ENCODE peak calls at places on chromosomes 5 and 9, in six cellular contexts. One of them, this sample, is unnamed.

GRCh38 chr5:104540448-104540847 is 977.9 kb upstream of the NUDT12 start:
- DNase-seq in brain microvascular endothelial cell: peak
- DNase-seq in A549: no peak
- DNase-seq in H1: no peak
- DNase-seq in endothelial cell: no peak
- DNase-seq in astrocyte of the spinal cord: peak
- DNase-seq in this sample: no peak

GRCh38 chr9:132876849-132877248 is 1.2 kb downstream of the AK8 start:
- DNase-seq in brain microvascular endothelial cell: no peak
- DNase-seq in A549: no peak
- DNase-seq in H1: no peak
- DNase-seq in endothelial cell: no peak
- DNase-seq in astrocyte of the spinal cord: no peak
- DNase-seq in this sample: no peak

GRCh38 chr9:89312154-89312616 is 1.2 kb downstream of the CKS2 start:
- DNase-seq in brain microvascular endothelial cell: no peak
- DNase-seq in A549: peak
- DNase-seq in H1: no peak
- DNase-seq in endothelial cell: no peak
- DNase-seq in astrocyte of the spinal cord: peak
- DNase-seq in this sample: no peak

GRCh38 chr5:174610968-174611367 is 113.4 kb upstream of the MSX2 start:
- DNase-seq in brain microvascular endothelial cell: no peak
- DNase-seq in A549: no peak
- DNase-seq in H1: no peak
- DNase-seq in endothelial cell: no peak
- DNase-seq in astrocyte of the spinal cord: no peak
- DNase-seq in this sample: no peak

GRCh38 chr5:36398137-36398536 is 96.4 kb upstream of the RANBP3L start:
- DNase-seq in brain microvascular endothelial cell: no peak
- DNase-seq in A549: peak
- DNase-seq in H1: no peak
- DNase-seq in endothelial cell: no peak
- DNase-seq in astrocyte of the spinal cord: peak
- DNase-seq in this sample: no peak

GRCh38 chr5:125294844-125295243 is 548.4 kb upstream of the ZNF608 start:
- DNase-seq in brain microvascular endothelial cell: no peak
- DNase-seq in A549: no peak
- DNase-seq in H1: no peak
- DNase-seq in endothelial cell: no peak
- DNase-seq in astrocyte of the spinal cord: no peak
- DNase-seq in this sample: no peak

GRCh38 chr9:2255128-2255527 is 240.0 kb downstream of the SMARCA2 start:
- DNase-seq in brain microvascular endothelial cell: no peak
- DNase-seq in A549: no peak
- DNase-seq in H1: no peak
- DNase-seq in endothelial cell: no peak
- DNase-seq in astrocyte of the spinal cord: no peak
- DNase-seq in this sample: no peak

GRCh38 chr9:94553029-94553938 is 1.6 kb upstream of the PCAT7 start:
- DNase-seq in brain microvascular endothelial cell: no peak
- DNase-seq in A549: peak
- DNase-seq in H1: no peak
- DNase-seq in endothelial cell: no peak
- DNase-seq in astrocyte of the spinal cord: no peak
- DNase-seq in this sample: no peak

GRCh38 chr9:114696814-114697544 is 15.0 kb upstream of the TEX48 start:
- DNase-seq in brain microvascular endothelial cell: peak
- DNase-seq in A549: no peak
- DNase-seq in H1: no peak
- DNase-seq in endothelial cell: no peak
- DNase-seq in astrocyte of the spinal cord: peak
- DNase-seq in this sample: no peak

GRCh38 chr5:110441035-110441434 is 285.4 kb downstream of the TMEM232 start:
- DNase-seq in brain microvascular endothelial cell: peak
- DNase-seq in A549: peak
- DNase-seq in H1: peak
- DNase-seq in endothelial cell: peak
- DNase-seq in astrocyte of the spinal cord: peak
- DNase-seq in this sample: no peak

GRCh38 chr5:134555223-134555790 is 29.8 kb downstream of the JADE2 start:
- DNase-seq in brain microvascular endothelial cell: no peak
- DNase-seq in A549: no peak
- DNase-seq in H1: no peak
- DNase-seq in endothelial cell: no peak
- DNase-seq in astrocyte of the spinal cord: no peak
- DNase-seq in this sample: no peak

GRCh38 chr9:94865599-94866456 is 139.3 kb downstream of the AOPEP start:
- DNase-seq in brain microvascular endothelial cell: no peak
- DNase-seq in A549: peak
- DNase-seq in H1: no peak
- DNase-seq in endothelial cell: no peak
- DNase-seq in astrocyte of the spinal cord: peak
- DNase-seq in this sample: no peak

GRCh38 chr9:68443560-68443959 is 87.1 kb downstream of the PGM5 start:
- DNase-seq in brain microvascular endothelial cell: no peak
- DNase-seq in A549: no peak
- DNase-seq in H1: no peak
- DNase-seq in endothelial cell: no peak
- DNase-seq in astrocyte of the spinal cord: no peak
- DNase-seq in this sample: no peak

GRCh38 chr5:68033961-68034581 is 181.5 kb upstream of the PIK3R1 start:
- DNase-seq in brain microvascular endothelial cell: peak
- DNase-seq in A549: no peak
- DNase-seq in H1: no peak
- DNase-seq in endothelial cell: no peak
- DNase-seq in astrocyte of the spinal cord: peak
- DNase-seq in this sample: no peak

GRCh38 chr9:96875460-96876142 is 21.3 kb upstream of the ZNF782 start:
- DNase-seq in brain microvascular endothelial cell: peak
- DNase-seq in A549: peak
- DNase-seq in H1: peak
- DNase-seq in endothelial cell: peak
- DNase-seq in astrocyte of the spinal cord: peak
- DNase-seq in this sample: peak

GRCh38 chr5:132019337-132019736 is 7.9 kb upstream of the ACSL6 start:
- DNase-seq in brain microvascular endothelial cell: no peak
- DNase-seq in A549: no peak
- DNase-seq in H1: no peak
- DNase-seq in endothelial cell: no peak
- DNase-seq in astrocyte of the spinal cord: no peak
- DNase-seq in this sample: no peak

GRCh38 chr5:95673076-95673475 is 9.7 kb downstream of the SPATA9 start:
- DNase-seq in brain microvascular endothelial cell: peak
- DNase-seq in A549: no peak
- DNase-seq in H1: no peak
- DNase-seq in endothelial cell: no peak
- DNase-seq in astrocyte of the spinal cord: no peak
- DNase-seq in this sample: no peak

GRCh38 chr5:172740483-172741205 is 30.4 kb downstream of the DUSP1 start:
- DNase-seq in brain microvascular endothelial cell: peak
- DNase-seq in A549: peak
- DNase-seq in H1: no peak
- DNase-seq in endothelial cell: no peak
- DNase-seq in astrocyte of the spinal cord: peak
- DNase-seq in this sample: no peak

GRCh38 chr9:137300607-137301085 is 1.4 kb downstream of the NRARP start:
- DNase-seq in brain microvascular endothelial cell: no peak
- DNase-seq in A549: peak
- DNase-seq in H1: no peak
- DNase-seq in endothelial cell: peak
- DNase-seq in astrocyte of the spinal cord: peak
- DNase-seq in this sample: no peak

GRCh38 chr5:80609692-80610091 is 39.6 kb upstream of the ANKRD34B start:
- DNase-seq in brain microvascular endothelial cell: no peak
- DNase-seq in A549: no peak
- DNase-seq in H1: no peak
- DNase-seq in endothelial cell: no peak
- DNase-seq in astrocyte of the spinal cord: no peak
- DNase-seq in this sample: no peak
- TF ChIP-seq CTCF in brain microvascular endothelial cell: no peak
- TF ChIP-seq CTCF in A549: no peak
- TF ChIP-seq CTCF in H1: no peak
- TF ChIP-seq CTCF in endothelial cell: no peak
- TF ChIP-seq CTCF in astrocyte of the spinal cord: no peak
- TF ChIP-seq CTCF in this sample: no peak

DNA sequence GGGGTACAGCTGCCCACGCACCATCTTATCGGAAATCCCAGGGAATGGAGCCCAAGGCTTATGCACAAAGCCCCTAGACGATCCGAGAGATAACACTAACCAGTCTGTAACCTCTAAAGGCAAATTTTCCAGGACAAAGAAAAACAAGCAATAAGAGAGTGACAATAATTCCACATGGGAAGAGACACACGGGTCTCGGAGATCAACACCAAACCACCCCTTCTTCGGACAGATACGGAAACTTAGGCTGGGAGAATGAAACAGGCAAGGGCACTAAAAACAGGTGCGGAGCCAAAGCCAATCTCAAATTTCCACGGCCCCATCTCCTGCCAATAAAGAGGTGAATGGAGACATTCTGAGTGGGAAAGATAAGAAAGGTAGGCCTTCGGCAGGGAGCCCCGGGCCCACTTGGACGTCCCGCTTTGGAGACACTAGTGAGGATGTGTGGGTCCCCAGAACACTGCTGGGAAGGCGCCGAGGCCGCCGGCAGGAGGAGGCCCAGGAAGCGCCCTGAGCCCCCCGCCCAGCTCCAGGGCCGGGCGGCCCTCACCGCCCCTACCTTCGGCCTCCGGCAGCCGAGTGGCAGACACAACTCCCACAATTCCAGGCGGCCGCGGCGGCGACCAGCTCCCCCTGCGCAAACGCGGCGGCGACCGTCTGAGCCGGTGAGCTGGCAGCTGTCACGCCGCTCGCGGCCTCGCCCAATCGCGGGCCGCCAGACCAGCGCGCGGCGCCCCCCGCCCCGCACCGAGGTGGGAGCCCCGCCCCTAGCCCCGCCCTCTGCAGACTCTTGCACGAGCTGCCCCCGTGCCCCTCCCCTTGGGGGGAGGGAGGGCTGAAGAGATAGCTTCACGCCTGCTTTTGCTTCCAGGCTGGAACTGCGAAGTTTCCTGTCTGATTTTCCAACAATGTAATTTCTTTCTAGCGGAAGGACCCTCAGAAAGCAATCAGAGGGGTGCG is at the start of gene SIL1:
- DNase-seq in brain microvascular endothelial cell: peak
- DNase-seq in A549: peak
- DNase-seq in H1: peak
- DNase-seq in endothelial cell: peak
- DNase-seq in astrocyte of the spinal cord: peak
- DNase-seq in this sample: peak
- TF ChIP-seq CTCF in brain microvascular endothelial cell: no peak
- TF ChIP-seq CTCF in A549: no peak
- TF ChIP-seq CTCF in H1: no peak
- TF ChIP-seq CTCF in endothelial cell: no peak
- TF ChIP-seq CTCF in astrocyte of the spinal cord: no peak
- TF ChIP-seq CTCF in this sample: no peak

GRCh38 chr5:74209566-74209965 is 431.0 kb downstream of the ENC1 start:
- DNase-seq in brain microvascular endothelial cell: no peak
- DNase-seq in A549: no peak
- DNase-seq in H1: no peak
- DNase-seq in endothelial cell: no peak
- DNase-seq in astrocyte of the spinal cord: peak
- DNase-seq in this sample: no peak

GRCh38 chr5:74216012-74216411 is 424.5 kb downstream of the ENC1 start:
- DNase-seq in brain microvascular endothelial cell: no peak
- DNase-seq in A549: no peak
- DNase-seq in H1: no peak
- DNase-seq in endothelial cell: no peak
- DNase-seq in astrocyte of the spinal cord: no peak
- DNase-seq in this sample: no peak

GRCh38 chr5:74206571-74207550 is 433.7 kb downstream of the ENC1 start:
- DNase-seq in brain microvascular endothelial cell: peak
- DNase-seq in A549: no peak
- DNase-seq in H1: peak
- DNase-seq in endothelial cell: no peak
- DNase-seq in astrocyte of the spinal cord: peak
- DNase-seq in this sample: no peak

GRCh38 chr5:74212336-74212735 is 428.2 kb downstream of the ENC1 start:
- DNase-seq in brain microvascular endothelial cell: peak
- DNase-seq in A549: peak
- DNase-seq in H1: no peak
- DNase-seq in endothelial cell: peak
- DNase-seq in astrocyte of the spinal cord: no peak
- DNase-seq in this sample: no peak
- TF ChIP-seq CTCF in brain microvascular endothelial cell: peak
- TF ChIP-seq CTCF in A549: peak
- TF ChIP-seq CTCF in H1: peak
- TF ChIP-seq CTCF in endothelial cell: peak
- TF ChIP-seq CTCF in astrocyte of the spinal cord: peak
- TF ChIP-seq CTCF in this sample: peak

GRCh38 chr9:75170898-75171360 is 82.6 kb downstream of the OSTF1 start:
- DNase-seq in brain microvascular endothelial cell: peak
- DNase-seq in A549: no peak
- DNase-seq in H1: no peak
- DNase-seq in endothelial cell: no peak
- DNase-seq in astrocyte of the spinal cord: peak
- DNase-seq in this sample: no peak
- TF ChIP-seq CTCF in brain microvascular endothelial cell: no peak
- TF ChIP-seq CTCF in A549: no peak
- TF ChIP-seq CTCF in H1: no peak
- TF ChIP-seq CTCF in endothelial cell: no peak
- TF ChIP-seq CTCF in astrocyte of the spinal cord: no peak
- TF ChIP-seq CTCF in this sample: no peak

GRCh38 chr9:122356627-122357026 is 14.2 kb upstream of the PTGS1 start:
- DNase-seq in brain microvascular endothelial cell: no peak
- DNase-seq in A549: no peak
- DNase-seq in H1: no peak
- DNase-seq in endothelial cell: peak
- DNase-seq in astrocyte of the spinal cord: no peak
- DNase-seq in this sample: no peak
- TF ChIP-seq CTCF in brain microvascular endothelial cell: peak
- TF ChIP-seq CTCF in A549: no peak
- TF ChIP-seq CTCF in H1: peak
- TF ChIP-seq CTCF in endothelial cell: no peak
- TF ChIP-seq CTCF in astrocyte of the spinal cord: peak
- TF ChIP-seq CTCF in this sample: peak

This sample was measured in type B pancreatic cell.